ENCODE peak calls at places on chromosomes 7 and 10, in ten cellular contexts. P is activated naive CD8-positive, alpha-beta T cell treated with anti-CD3 and anti-CD28 coated beads, Interleukin-2, amount 50 U/mL, for 24 hours; M is tibial nerve; S is hypothalamus; D is Karpas-422; W is germinal center; Q is KG1; U is activated CD4-positive, alpha-beta T cell treated with anti-CD3 and anti-CD28 coated beads, Interleukin-2, amount 50 U/mL, for 24 hours; E is DMS53; Y is activated CD4-positive, CD25-positive, alpha-beta regulatory T cell. V is an unnamed sample.

GRCh38 chr10:35300063-35300699 is 36.1 kb upstream of the CCNY start:
- DNase-seq in P (peak), M (peak), S (no peak), D (peak), W (peak), Q (no peak), U (no peak), E (no peak), Y (no peak), V (peak)

GRCh38 chr7:74405191-74405898 is 48.4 kb upstream of the GTF2IRD1 start:
- DNase-seq in P (peak), M (no peak), S (no peak), D (peak), W (no peak), Q (peak), U (no peak), E (peak), Y (no peak), V (no peak)

GRCh38 chr7:44966731-44967538 is 11.9 kb downstream of the MYO1G start:
- DNase-seq in P (no peak), M (no peak), S (no peak), D (no peak), W (no peak), Q (no peak), U (no peak), E (no peak), Y (no peak), V (no peak)

GRCh38 chr7:193538-194256 is 1.3 kb downstream of the FAM20C start:
- DNase-seq in P (no peak), M (no peak), S (no peak), D (no peak), W (no peak), Q (no peak), U (no peak), E (no peak), Y (no peak), V (no peak)

GRCh38 chr10:124354411-124355382 is 64.0 kb downstream of the OAT start:
- DNase-seq in P (peak), M (peak), S (no peak), D (peak), W (peak), Q (no peak), U (no peak), E (peak), Y (no peak), V (no peak)

GRCh38 chr7:129091484-129092002 is 36.6 kb upstream of the TNPO3 start:
- DNase-seq in P (peak), M (peak), S (no peak), D (peak), W (peak), Q (peak), U (peak), E (peak), Y (peak), V (peak)

GRCh38 chr7:2821842-2822507 is 22.1 kb downstream of the GNA12 start:
- DNase-seq in P (no peak), M (no peak), S (no peak), D (peak), W (peak), Q (no peak), U (no peak), E (no peak), Y (no peak), V (peak)

GRCh38 chr10:103916901-103917300 is 1.1 kb downstream of the STN1 start:
- DNase-seq in P (no peak), M (no peak), S (no peak), D (no peak), W (no peak), Q (no peak), U (no peak), E (no peak), Y (no peak), V (no peak)

V was measured in GM10248.